ENCODE peak calls at places on chromosomes 12 and 14, in four cellular contexts. Q is stimulated activated CD4-positive, alpha-beta T cell treated with anti-CD3 and anti-CD28 coated beads, Interleukin-2, amount 100 ng/mL, for 4 hours; A is NCI-H82; S is glomerular endothelial cell. N is an unnamed sample.

GRCh38 chr14:90649557-90650135 is 166.6 kb downstream of the TTC7B start:
- DNase-seq in Q (no peak), A (no peak), S (no peak), N (no peak)

GRCh38 chr12:117583677-117584076 is 222.3 kb upstream of the NOS1 start:
- DNase-seq in Q (no peak), A (no peak), S (no peak), N (no peak)

GRCh38 chr14:64561631-64562030 is 11.9 kb downstream of the PPP1R36 start:
- DNase-seq in Q (no peak), A (no peak), S (no peak), N (no peak)

GRCh38 chr14:64812412-64812811 is 67.3 kb downstream of the SPTB start:
- DNase-seq in Q (peak), A (peak), S (no peak), N (no peak)

GRCh38 chr12:40312196-40312595 is 87.4 kb downstream of the LRRK2 start:
- DNase-seq in Q (no peak), A (no peak), S (no peak), N (no peak)

GRCh38 chr12:102629262-102629888 is 149.0 kb upstream of the IGF1 start:
- DNase-seq in Q (no peak), A (peak), S (no peak), N (no peak)

GRCh38 chr14:92690171-92691011 is 58.0 kb downstream of the LGMN start:
- DNase-seq in Q (no peak), A (peak), S (no peak), N (no peak)

GRCh38 chr14:100640481-100641273 is 53.5 kb upstream of the BEGAIN start:
- DNase-seq in Q (peak), A (no peak), S (no peak), N (no peak)

GRCh38 chr14:90664911-90665695 is 151.1 kb downstream of the TTC7B start:
- DNase-seq in Q (no peak), A (peak), S (no peak), N (no peak)

GRCh38 chr12:118271770-118272417 is 100.8 kb downstream of the TAOK3 start:
- DNase-seq in Q (no peak), A (no peak), S (no peak), N (no peak)

GRCh38 chr12:92912052-92912451 is 17.0 kb downstream of the EEA1 start:
- DNase-seq in Q (no peak), A (no peak), S (no peak), N (no peak)

GRCh38 chr12:3049596-3050314 is 27.4 kb upstream of the TSPAN9 start:
- DNase-seq in Q (no peak), A (peak), S (no peak), N (no peak)

GRCh38 chr12:47813491-47814196 is 6.1 kb downstream of the HDAC7 start:
- DNase-seq in Q (no peak), A (no peak), S (no peak), N (no peak)

GRCh38 chr14:61551419-61551818 is 143.9 kb upstream of the HIF1A start:
- DNase-seq in Q (no peak), A (no peak), S (no peak), N (no peak)

GRCh38 chr12:51389302-51389999 is 1.8 kb downstream of the GALNT6 start:
- DNase-seq in Q (no peak), A (no peak), S (no peak), N (no peak)